ENCODE peak calls at places on chromosomes 1 and 21, in four cellular contexts. Z is fibroblast of lung, E is HuH-7.5, N is neuronal stem cell. M is an unnamed sample.

GRCh38 chr1:183983371-183984105 is 54.0 kb downstream of the COLGALT2 start:
- DNase-seq in E (no peak), N (no peak), Z (peak; percentile 17), M (no peak)

GRCh38 chr1:10857689-10858088 is 61.2 kb upstream of the CASZ1 start:
- DNase-seq in E (no peak), N (no peak), Z (no peak), M (no peak)

GRCh38 chr1:211468595-211468994 is 23.4 kb downstream of the RD3 start:
- DNase-seq in Z (no peak), N (no peak), E (no peak), M (no peak)

GRCh38 chr1:213082778-213083445 is 31.9 kb downstream of the RPS6KC1 start:
- DNase-seq in N (no peak), Z (no peak), E (no peak), M (no peak)

GRCh38 chr21:45573452-45574035 is 31.3 kb upstream of the SLC19A1 start:
- DNase-seq in E (no peak), Z (no peak), N (no peak), M (no peak)

GRCh38 chr1:32765561-32766327 is 51.4 kb downstream of the YARS1 start:
- DNase-seq in Z (no peak), E (no peak), N (no peak), M (no peak)

GRCh38 chr1:42935313-42935624 is 23.4 kb downstream of the SLC2A1 start:
- DNase-seq in N (no peak), Z (no peak), E (no peak), M (no peak)

GRCh38 chr1:213783273-213783672 is 204.5 kb upstream of the PROX1 start:
- DNase-seq in E (no peak), N (no peak), Z (no peak), M (no peak)

GRCh38 chr1:25182629-25183028 is 49.7 kb downstream of the SYF2 start:
- DNase-seq in N (no peak), E (no peak), Z (no peak), M (peak; percentile 33)